ENCODE peak calls at places on chromosomes 4 and X, in six cellular contexts. One of them, this sample, is unnamed.

GRCh38 chr4:183492791-183493221 is 12.1 kb upstream of the ING2 start:
- DNase-seq in lower lobe of right lung: no peak
- DNase-seq in brain microvascular endothelial cell: peak
- DNase-seq in RWPE1: peak
- DNase-seq in lung: no peak
- DNase-seq in SK-N-SH: no peak
- DNase-seq in this sample: no peak

GRCh38 chrX:136810493-136810892 is 29.8 kb upstream of the ARHGEF6 start:
- DNase-seq in SK-N-SH: no peak
- DNase-seq in brain microvascular endothelial cell: no peak
- DNase-seq in RWPE1: no peak
- DNase-seq in lung: no peak
- DNase-seq in lower lobe of right lung: no peak
- DNase-seq in this sample: no peak

GRCh38 chr4:149584703-149585102 is 230.9 kb downstream of the IQCM start:
- DNase-seq in brain microvascular endothelial cell: no peak
- DNase-seq in RWPE1: no peak
- DNase-seq in lung: no peak
- DNase-seq in SK-N-SH: no peak
- DNase-seq in lower lobe of right lung: no peak
- DNase-seq in this sample: no peak

GRCh38 chr4:40763228-40763716 is 13.5 kb downstream of the NSUN7 start:
- DNase-seq in SK-N-SH: no peak
- DNase-seq in RWPE1: no peak
- DNase-seq in brain microvascular endothelial cell: peak
- DNase-seq in lung: no peak
- DNase-seq in lower lobe of right lung: no peak
- DNase-seq in this sample: no peak

GRCh38 chr4:133839326-133839725 is 362.3 kb downstream of the PABPC4L start:
- DNase-seq in lower lobe of right lung: no peak
- DNase-seq in SK-N-SH: no peak
- DNase-seq in RWPE1: no peak
- DNase-seq in lung: no peak
- DNase-seq in brain microvascular endothelial cell: no peak
- DNase-seq in this sample: no peak

GRCh38 chrX:8873956-8874355 is 72.8 kb upstream of the FAM9A start:
- DNase-seq in RWPE1: no peak
- DNase-seq in SK-N-SH: no peak
- DNase-seq in brain microvascular endothelial cell: no peak
- DNase-seq in lung: no peak
- DNase-seq in lower lobe of right lung: no peak
- DNase-seq in this sample: no peak

GRCh38 chr4:18698119-18698883 is 676.7 kb upstream of the LCORL start:
- DNase-seq in lower lobe of right lung: no peak
- DNase-seq in brain microvascular endothelial cell: no peak
- DNase-seq in RWPE1: no peak
- DNase-seq in SK-N-SH: no peak
- DNase-seq in lung: no peak
- DNase-seq in this sample: no peak

GRCh38 chr4:144734522-144734921 is 88.6 kb downstream of the HHIP start:
- DNase-seq in lung: no peak
- DNase-seq in lower lobe of right lung: no peak
- DNase-seq in SK-N-SH: no peak
- DNase-seq in brain microvascular endothelial cell: no peak
- DNase-seq in RWPE1: peak
- DNase-seq in this sample: no peak

GRCh38 chrX:37757082-37757481 is 22.8 kb upstream of the CYBB start:
- DNase-seq in lung: no peak
- DNase-seq in lower lobe of right lung: no peak
- DNase-seq in RWPE1: no peak
- DNase-seq in SK-N-SH: no peak
- DNase-seq in brain microvascular endothelial cell: no peak
- DNase-seq in this sample: no peak

DNA sequence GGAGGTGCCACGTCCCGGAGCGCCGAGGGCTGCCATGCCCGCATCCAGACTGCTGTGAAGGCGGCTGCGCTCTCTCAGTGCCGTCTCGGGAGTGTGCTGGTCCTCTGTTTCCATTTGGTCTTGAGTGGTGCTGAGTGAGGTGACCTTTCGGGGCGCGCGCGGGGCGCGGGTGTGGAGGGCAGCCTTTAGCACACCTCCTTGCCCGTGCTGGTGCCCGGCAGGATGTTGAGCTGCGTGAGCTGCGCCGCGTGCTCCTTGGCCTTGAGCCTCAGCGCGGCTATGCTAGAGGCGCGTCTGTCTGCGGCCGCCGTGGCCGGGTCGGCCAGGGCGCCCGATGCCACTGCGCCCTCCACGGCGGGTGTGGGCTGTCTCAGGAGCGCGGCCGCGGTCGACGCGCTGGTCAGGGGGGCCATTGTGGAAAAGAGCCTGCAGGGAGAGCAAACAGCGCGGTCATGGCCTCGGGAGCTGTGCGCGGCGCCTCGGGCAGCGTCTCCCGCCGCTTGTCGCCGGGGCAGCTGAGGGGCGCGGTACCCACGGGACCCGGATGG is 11.2 kb downstream of the ARX start:
- DNase-seq in SK-N-SH: no peak
- DNase-seq in RWPE1: no peak
- DNase-seq in brain microvascular endothelial cell: no peak
- DNase-seq in lung: no peak
- DNase-seq in lower lobe of right lung: no peak
- DNase-seq in this sample: no peak
- H3K27ac ChIP-seq in SK-N-SH: no peak
- H3K27ac ChIP-seq in RWPE1: no peak
- H3K27ac ChIP-seq in brain microvascular endothelial cell: no peak
- H3K27ac ChIP-seq in lung: peak
- H3K27ac ChIP-seq in lower lobe of right lung: no peak
- H3K27ac ChIP-seq in this sample: no peak

GRCh38 chr4:158176108-158176507 is 3.3 kb upstream of the GASK1B start:
- DNase-seq in SK-N-SH: no peak
- DNase-seq in lower lobe of right lung: peak
- DNase-seq in lung: peak
- DNase-seq in brain microvascular endothelial cell: peak
- DNase-seq in RWPE1: peak
- DNase-seq in this sample: no peak

GRCh38 chr4:158172558-158173258 is at the start of gene GASK1B:
- DNase-seq in RWPE1: peak
- DNase-seq in SK-N-SH: peak
- DNase-seq in lower lobe of right lung: no peak
- DNase-seq in brain microvascular endothelial cell: peak
- DNase-seq in lung: no peak
- DNase-seq in this sample: no peak

GRCh38 chr4:158172196-158172557 is 648 bp downstream of the GASK1B start:
- DNase-seq in brain microvascular endothelial cell: peak
- DNase-seq in RWPE1: no peak
- DNase-seq in lung: no peak
- DNase-seq in SK-N-SH: no peak
- DNase-seq in lower lobe of right lung: no peak
- DNase-seq in this sample: no peak

GRCh38 chr4:158179465-158179864 is 6.6 kb upstream of the GASK1B start:
- DNase-seq in lung: no peak
- DNase-seq in brain microvascular endothelial cell: no peak
- DNase-seq in lower lobe of right lung: no peak
- DNase-seq in RWPE1: no peak
- DNase-seq in SK-N-SH: no peak
- DNase-seq in this sample: no peak

DNA sequence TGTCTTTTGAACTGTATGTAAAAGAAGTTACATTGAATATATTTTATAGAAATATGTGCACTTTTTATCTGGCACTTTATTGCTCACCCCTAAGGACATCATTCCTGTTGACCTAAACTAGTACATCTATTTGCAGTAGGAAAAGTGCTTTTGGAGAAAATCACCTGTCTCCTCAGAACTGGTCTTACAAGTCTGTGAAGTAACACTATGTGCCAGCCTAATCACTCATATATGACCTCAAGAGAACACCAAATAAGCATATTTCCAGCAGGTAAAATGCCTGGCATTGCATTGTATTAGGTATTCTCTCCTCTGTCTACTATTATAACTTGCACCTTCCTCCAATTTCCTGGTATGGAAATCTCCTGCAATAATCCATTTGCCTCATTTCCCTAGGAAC is 4.0 kb upstream of the GASK1B start:
- DNase-seq in brain microvascular endothelial cell: no peak
- DNase-seq in RWPE1: no peak
- DNase-seq in lung: no peak
- DNase-seq in SK-N-SH: no peak
- DNase-seq in lower lobe of right lung: no peak
- DNase-seq in this sample: no peak
- H3K27ac ChIP-seq in brain microvascular endothelial cell: no peak
- H3K27ac ChIP-seq in RWPE1: no peak
- H3K27ac ChIP-seq in lung: no peak
- H3K27ac ChIP-seq in SK-N-SH: no peak
- H3K27ac ChIP-seq in lower lobe of right lung: peak
- H3K27ac ChIP-seq in this sample: no peak

GRCh38 chr4:88008133-88008621 is 742 bp downstream of the PKD2 start:
- DNase-seq in brain microvascular endothelial cell: peak
- DNase-seq in lung: no peak
- DNase-seq in SK-N-SH: peak
- DNase-seq in RWPE1: peak
- DNase-seq in lower lobe of right lung: peak
- DNase-seq in this sample: no peak

GRCh38 chr4:88012652-88013051 is 5.2 kb downstream of the PKD2 start:
- DNase-seq in RWPE1: no peak
- DNase-seq in lung: no peak
- DNase-seq in lower lobe of right lung: no peak
- DNase-seq in brain microvascular endothelial cell: no peak
- DNase-seq in SK-N-SH: no peak
- DNase-seq in this sample: no peak

GRCh38 chr4:88008624-88009235 is 1.3 kb downstream of the PKD2 start:
- DNase-seq in lower lobe of right lung: no peak
- DNase-seq in brain microvascular endothelial cell: peak
- DNase-seq in lung: no peak
- DNase-seq in RWPE1: no peak
- DNase-seq in SK-N-SH: peak
- DNase-seq in this sample: no peak

GRCh38 chr4:88009871-88010270 is 2.4 kb downstream of the PKD2 start:
- DNase-seq in SK-N-SH: no peak
- DNase-seq in lower lobe of right lung: no peak
- DNase-seq in lung: no peak
- DNase-seq in RWPE1: no peak
- DNase-seq in brain microvascular endothelial cell: no peak
- DNase-seq in this sample: no peak

GRCh38 chr4:88010921-88011320 is 3.5 kb downstream of the PKD2 start:
- DNase-seq in brain microvascular endothelial cell: no peak
- DNase-seq in RWPE1: no peak
- DNase-seq in SK-N-SH: no peak
- DNase-seq in lung: no peak
- DNase-seq in lower lobe of right lung: no peak
- DNase-seq in this sample: no peak
- H3K27ac ChIP-seq in brain microvascular endothelial cell: no peak
- H3K27ac ChIP-seq in RWPE1: no peak
- H3K27ac ChIP-seq in SK-N-SH: peak
- H3K27ac ChIP-seq in lung: no peak
- H3K27ac ChIP-seq in lower lobe of right lung: no peak
- H3K27ac ChIP-seq in this sample: peak

GRCh38 chr4:53899544-53900274 is 164.7 kb downstream of the CHIC2 start:
- DNase-seq in RWPE1: no peak
- DNase-seq in lower lobe of right lung: no peak
- DNase-seq in brain microvascular endothelial cell: no peak
- DNase-seq in SK-N-SH: no peak
- DNase-seq in lung: no peak
- DNase-seq in this sample: peak
- H3K27ac ChIP-seq in RWPE1: no peak
- H3K27ac ChIP-seq in lower lobe of right lung: peak
- H3K27ac ChIP-seq in brain microvascular endothelial cell: no peak
- H3K27ac ChIP-seq in SK-N-SH: peak
- H3K27ac ChIP-seq in lung: no peak
- H3K27ac ChIP-seq in this sample: peak

GRCh38 chr4:69859140-69859539 is 805 bp downstream of the SULT1E1 start:
- DNase-seq in lung: no peak
- DNase-seq in RWPE1: no peak
- DNase-seq in brain microvascular endothelial cell: no peak
- DNase-seq in lower lobe of right lung: no peak
- DNase-seq in SK-N-SH: no peak
- DNase-seq in this sample: no peak
- H3K27ac ChIP-seq in lung: no peak
- H3K27ac ChIP-seq in RWPE1: no peak
- H3K27ac ChIP-seq in brain microvascular endothelial cell: no peak
- H3K27ac ChIP-seq in lower lobe of right lung: no peak
- H3K27ac ChIP-seq in SK-N-SH: no peak
- H3K27ac ChIP-seq in this sample: no peak

DNA sequence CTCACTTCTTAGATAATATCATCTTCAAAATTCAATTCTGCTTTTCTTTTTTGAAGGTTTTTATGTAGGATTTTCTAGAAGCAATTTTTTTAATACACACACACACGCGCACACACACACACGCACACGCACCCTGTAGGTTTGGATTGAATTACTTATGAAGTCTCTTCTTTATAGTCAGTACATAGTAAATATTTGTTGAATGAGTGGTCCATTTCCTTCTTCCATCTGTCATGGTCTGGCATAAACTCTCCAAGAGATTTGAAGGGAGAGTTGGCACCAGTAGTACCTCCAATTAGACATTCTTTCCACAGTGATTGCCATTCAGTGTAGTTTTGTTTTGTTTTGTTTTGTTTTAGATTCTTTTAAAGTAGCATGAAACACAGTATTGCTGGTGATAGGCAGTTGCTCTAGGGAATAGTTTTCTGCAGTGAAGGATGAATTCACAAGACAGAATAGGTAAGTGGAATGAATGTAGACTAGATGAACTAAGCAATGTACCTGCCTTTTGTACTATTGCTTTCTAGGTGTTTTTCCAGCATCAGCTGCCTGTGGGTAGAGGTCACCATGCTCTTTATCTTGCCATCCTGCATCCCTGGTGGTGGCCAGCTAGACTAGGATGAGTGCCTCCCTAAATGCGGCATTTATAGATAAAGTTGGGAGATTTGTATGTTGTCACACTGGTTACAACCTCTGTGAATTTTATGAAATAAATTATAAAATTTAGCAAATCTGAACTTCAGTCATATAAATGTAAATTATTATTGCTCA is 20.5 kb downstream of the PDLIM5 start:
- DNase-seq in brain microvascular endothelial cell: no peak
- DNase-seq in lung: no peak
- DNase-seq in SK-N-SH: no peak
- DNase-seq in RWPE1: no peak
- DNase-seq in lower lobe of right lung: no peak
- DNase-seq in this sample: no peak
- H3K27ac ChIP-seq in brain microvascular endothelial cell: no peak
- H3K27ac ChIP-seq in lung: no peak
- H3K27ac ChIP-seq in SK-N-SH: peak
- H3K27ac ChIP-seq in RWPE1: no peak
- H3K27ac ChIP-seq in lower lobe of right lung: no peak
- H3K27ac ChIP-seq in this sample: no peak

GRCh38 chr4:108192056-108192455 is 23.3 kb upstream of the LEF1 start:
- DNase-seq in lung: no peak
- DNase-seq in RWPE1: no peak
- DNase-seq in SK-N-SH: no peak
- DNase-seq in lower lobe of right lung: no peak
- DNase-seq in brain microvascular endothelial cell: no peak
- DNase-seq in this sample: peak
- H3K27ac ChIP-seq in lung: no peak
- H3K27ac ChIP-seq in RWPE1: no peak
- H3K27ac ChIP-seq in SK-N-SH: no peak
- H3K27ac ChIP-seq in lower lobe of right lung: no peak
- H3K27ac ChIP-seq in brain microvascular endothelial cell: no peak
- H3K27ac ChIP-seq in this sample: no peak

This sample was measured in esophagus muscularis mucosa.